ENCODE peak calls at places on chromosomes 13 and 19, in nine cellular contexts. One of them, this sample, is unnamed. For H3K4me1, the result is how much of the 10 kb centered on the place peaks cover.

GRCh38 chr19:45645631-45646344 is 6.6 kb upstream of the EML2 start:
- DNase-seq in CD8-positive, alpha-beta T cell: peak
- DNase-seq in pancreas: peak
- DNase-seq in hepatocyte: peak
- DNase-seq in BE2C: peak
- DNase-seq in fibroblast of lung: peak
- DNase-seq in lower lobe of right lung: peak
- DNase-seq in RWPE2: peak
- DNase-seq in Peyer's patch: peak
- DNase-seq in this sample: peak

GRCh38 chr13:54989418-54989817 is 1960.8 kb downstream of the OLFM4 start:
- DNase-seq in fibroblast of lung: no peak
- DNase-seq in lower lobe of right lung: no peak
- DNase-seq in BE2C: no peak
- DNase-seq in CD8-positive, alpha-beta T cell: no peak
- DNase-seq in RWPE2: no peak
- DNase-seq in pancreas: no peak
- DNase-seq in Peyer's patch: no peak
- DNase-seq in hepatocyte: no peak
- DNase-seq in this sample: no peak

GRCh38 chr19:4354282-4354681 is 10.9 kb downstream of the MPND start:
- DNase-seq in fibroblast of lung: no peak
- DNase-seq in pancreas: no peak
- DNase-seq in hepatocyte: no peak
- DNase-seq in Peyer's patch: no peak
- DNase-seq in RWPE2: no peak
- DNase-seq in lower lobe of right lung: no peak
- DNase-seq in BE2C: no peak
- DNase-seq in CD8-positive, alpha-beta T cell: no peak
- DNase-seq in this sample: no peak

GRCh38 chr19:58544591-58545285 is 874 bp downstream of the TRIM28 start:
- DNase-seq in CD8-positive, alpha-beta T cell: peak
- DNase-seq in Peyer's patch: no peak
- DNase-seq in hepatocyte: peak
- DNase-seq in BE2C: peak
- DNase-seq in pancreas: peak
- DNase-seq in fibroblast of lung: peak
- DNase-seq in lower lobe of right lung: peak
- DNase-seq in RWPE2: no peak
- DNase-seq in this sample: no peak

GRCh38 chr13:51524312-51524711 is 60.0 kb upstream of the WDFY2 start:
- DNase-seq in Peyer's patch: no peak
- DNase-seq in fibroblast of lung: peak
- DNase-seq in BE2C: no peak
- DNase-seq in lower lobe of right lung: no peak
- DNase-seq in pancreas: no peak
- DNase-seq in hepatocyte: peak
- DNase-seq in RWPE2: no peak
- DNase-seq in CD8-positive, alpha-beta T cell: no peak
- DNase-seq in this sample: no peak

GRCh38 chr13:22060187-22060586 is 389.3 kb downstream of the FGF9 start:
- DNase-seq in CD8-positive, alpha-beta T cell: no peak
- DNase-seq in hepatocyte: no peak
- DNase-seq in BE2C: no peak
- DNase-seq in pancreas: no peak
- DNase-seq in Peyer's patch: no peak
- DNase-seq in lower lobe of right lung: no peak
- DNase-seq in RWPE2: no peak
- DNase-seq in fibroblast of lung: no peak
- DNase-seq in this sample: no peak

GRCh38 chr19:49820125-49820524 is 2.0 kb downstream of the MED25 start:
- DNase-seq in pancreas: peak
- DNase-seq in Peyer's patch: no peak
- DNase-seq in hepatocyte: peak
- DNase-seq in CD8-positive, alpha-beta T cell: no peak
- DNase-seq in lower lobe of right lung: no peak
- DNase-seq in BE2C: no peak
- DNase-seq in RWPE2: no peak
- DNase-seq in fibroblast of lung: no peak
- DNase-seq in this sample: no peak

GRCh38 chr13:51523082-51523518 is 61.2 kb upstream of the WDFY2 start:
- DNase-seq in hepatocyte: no peak
- DNase-seq in BE2C: peak
- DNase-seq in fibroblast of lung: peak
- DNase-seq in pancreas: no peak
- DNase-seq in lower lobe of right lung: no peak
- DNase-seq in CD8-positive, alpha-beta T cell: peak
- DNase-seq in RWPE2: no peak
- DNase-seq in Peyer's patch: no peak
- DNase-seq in this sample: peak

GRCh38 chr19:31127132-31127967 is 221.9 kb downstream of the TSHZ3 start:
- DNase-seq in CD8-positive, alpha-beta T cell: no peak
- DNase-seq in Peyer's patch: no peak
- DNase-seq in BE2C: no peak
- DNase-seq in lower lobe of right lung: no peak
- DNase-seq in fibroblast of lung: peak
- DNase-seq in pancreas: no peak
- DNase-seq in RWPE2: no peak
- DNase-seq in hepatocyte: peak
- DNase-seq in this sample: no peak

GRCh38 chr13:76798037-76798436 is 88.2 kb downstream of the KCTD12 start:
- DNase-seq in lower lobe of right lung: peak
- DNase-seq in RWPE2: no peak
- DNase-seq in pancreas: no peak
- DNase-seq in hepatocyte: no peak
- DNase-seq in fibroblast of lung: no peak
- DNase-seq in CD8-positive, alpha-beta T cell: no peak
- DNase-seq in BE2C: no peak
- DNase-seq in Peyer's patch: no peak
- DNase-seq in this sample: peak

GRCh38 chr13:112934075-112934474 is 34.9 kb upstream of the MCF2L start:
- DNase-seq in hepatocyte: no peak
- DNase-seq in fibroblast of lung: no peak
- DNase-seq in BE2C: peak
- DNase-seq in RWPE2: no peak
- DNase-seq in Peyer's patch: no peak
- DNase-seq in lower lobe of right lung: no peak
- DNase-seq in CD8-positive, alpha-beta T cell: no peak
- DNase-seq in pancreas: no peak
- DNase-seq in this sample: no peak

GRCh38 chr13:112930192-112930591 is 38.8 kb upstream of the MCF2L start:
- DNase-seq in Peyer's patch: no peak
- DNase-seq in hepatocyte: no peak
- DNase-seq in CD8-positive, alpha-beta T cell: no peak
- DNase-seq in BE2C: no peak
- DNase-seq in lower lobe of right lung: no peak
- DNase-seq in pancreas: no peak
- DNase-seq in fibroblast of lung: no peak
- DNase-seq in RWPE2: no peak
- DNase-seq in this sample: no peak

GRCh38 chr13:112931028-112931934 is 37.7 kb upstream of the MCF2L start:
- DNase-seq in Peyer's patch: peak
- DNase-seq in lower lobe of right lung: no peak
- DNase-seq in pancreas: no peak
- DNase-seq in CD8-positive, alpha-beta T cell: no peak
- DNase-seq in fibroblast of lung: peak
- DNase-seq in hepatocyte: peak
- DNase-seq in RWPE2: no peak
- DNase-seq in BE2C: peak
- DNase-seq in this sample: no peak

GRCh38 chr13:112932971-112933370 is 36.0 kb upstream of the MCF2L start:
- DNase-seq in lower lobe of right lung: no peak
- DNase-seq in fibroblast of lung: no peak
- DNase-seq in Peyer's patch: no peak
- DNase-seq in BE2C: no peak
- DNase-seq in hepatocyte: no peak
- DNase-seq in CD8-positive, alpha-beta T cell: no peak
- DNase-seq in RWPE2: no peak
- DNase-seq in pancreas: no peak
- DNase-seq in this sample: no peak

GRCh38 chr13:112933649-112934048 is 35.4 kb upstream of the MCF2L start:
- DNase-seq in BE2C: no peak
- DNase-seq in lower lobe of right lung: no peak
- DNase-seq in hepatocyte: no peak
- DNase-seq in fibroblast of lung: no peak
- DNase-seq in pancreas: no peak
- DNase-seq in CD8-positive, alpha-beta T cell: no peak
- DNase-seq in Peyer's patch: no peak
- DNase-seq in RWPE2: no peak
- DNase-seq in this sample: no peak
- H3K4me3 ChIP-seq in BE2C: no peak
- H3K4me3 ChIP-seq in lower lobe of right lung: no peak
- H3K4me3 ChIP-seq in hepatocyte: no peak
- H3K4me3 ChIP-seq in fibroblast of lung: no peak
- H3K4me3 ChIP-seq in pancreas: no peak
- H3K4me3 ChIP-seq in CD8-positive, alpha-beta T cell: no peak
- H3K4me3 ChIP-seq in Peyer's patch: no peak
- H3K4me3 ChIP-seq in RWPE2: no peak
- H3K4me3 ChIP-seq in this sample: no peak

GRCh38 chr19:55392820-55393219 is 7.1 kb downstream of the RPL28 start:
- DNase-seq in CD8-positive, alpha-beta T cell: no peak
- DNase-seq in Peyer's patch: no peak
- DNase-seq in lower lobe of right lung: no peak
- DNase-seq in BE2C: no peak
- DNase-seq in hepatocyte: no peak
- DNase-seq in fibroblast of lung: no peak
- DNase-seq in RWPE2: no peak
- DNase-seq in pancreas: no peak
- DNase-seq in this sample: no peak
- H3K4me1 ChIP-seq in CD8-positive, alpha-beta T cell: under half
- H3K4me1 ChIP-seq in Peyer's patch: under half
- H3K4me1 ChIP-seq in lower lobe of right lung: under half
- H3K4me1 ChIP-seq in BE2C: under half
- H3K4me1 ChIP-seq in hepatocyte: under half
- H3K4me1 ChIP-seq in fibroblast of lung: under half
- H3K4me1 ChIP-seq in RWPE2: under half
- H3K4me1 ChIP-seq in pancreas: under half
- H3K4me1 ChIP-seq in this sample: under half

GRCh38 chr19:40809358-40810086 is 10.5 kb downstream of the EGLN2 start:
- DNase-seq in BE2C: no peak
- DNase-seq in pancreas: no peak
- DNase-seq in fibroblast of lung: no peak
- DNase-seq in RWPE2: no peak
- DNase-seq in CD8-positive, alpha-beta T cell: no peak
- DNase-seq in lower lobe of right lung: no peak
- DNase-seq in Peyer's patch: no peak
- DNase-seq in hepatocyte: no peak
- DNase-seq in this sample: no peak
- H3K4me3 ChIP-seq in BE2C: no peak
- H3K4me3 ChIP-seq in pancreas: no peak
- H3K4me3 ChIP-seq in fibroblast of lung: no peak
- H3K4me3 ChIP-seq in RWPE2: no peak
- H3K4me3 ChIP-seq in CD8-positive, alpha-beta T cell: no peak
- H3K4me3 ChIP-seq in lower lobe of right lung: peak
- H3K4me3 ChIP-seq in Peyer's patch: no peak
- H3K4me3 ChIP-seq in hepatocyte: no peak
- H3K4me3 ChIP-seq in this sample: peak

GRCh38 chr19:18270304-18270703 is 3.9 kb downstream of the IQCN start:
- DNase-seq in pancreas: no peak
- DNase-seq in fibroblast of lung: no peak
- DNase-seq in BE2C: no peak
- DNase-seq in hepatocyte: no peak
- DNase-seq in lower lobe of right lung: no peak
- DNase-seq in Peyer's patch: no peak
- DNase-seq in CD8-positive, alpha-beta T cell: no peak
- DNase-seq in RWPE2: no peak
- DNase-seq in this sample: no peak

GRCh38 chr19:18274303-18274775 is at the start of gene IQCN:
- DNase-seq in pancreas: peak
- DNase-seq in CD8-positive, alpha-beta T cell: peak
- DNase-seq in lower lobe of right lung: no peak
- DNase-seq in BE2C: no peak
- DNase-seq in fibroblast of lung: peak
- DNase-seq in hepatocyte: peak
- DNase-seq in RWPE2: no peak
- DNase-seq in Peyer's patch: peak
- DNase-seq in this sample: no peak

GRCh38 chr19:18274776-18275356 is 614 bp upstream of the IQCN start:
- DNase-seq in lower lobe of right lung: peak
- DNase-seq in BE2C: peak
- DNase-seq in pancreas: peak
- DNase-seq in RWPE2: no peak
- DNase-seq in Peyer's patch: peak
- DNase-seq in CD8-positive, alpha-beta T cell: no peak
- DNase-seq in hepatocyte: peak
- DNase-seq in fibroblast of lung: peak
- DNase-seq in this sample: peak

GRCh38 chr19:18271433-18271841 is 2.8 kb downstream of the IQCN start:
- DNase-seq in fibroblast of lung: no peak
- DNase-seq in hepatocyte: no peak
- DNase-seq in RWPE2: no peak
- DNase-seq in BE2C: no peak
- DNase-seq in CD8-positive, alpha-beta T cell: no peak
- DNase-seq in lower lobe of right lung: no peak
- DNase-seq in Peyer's patch: no peak
- DNase-seq in pancreas: no peak
- DNase-seq in this sample: no peak

DNA sequence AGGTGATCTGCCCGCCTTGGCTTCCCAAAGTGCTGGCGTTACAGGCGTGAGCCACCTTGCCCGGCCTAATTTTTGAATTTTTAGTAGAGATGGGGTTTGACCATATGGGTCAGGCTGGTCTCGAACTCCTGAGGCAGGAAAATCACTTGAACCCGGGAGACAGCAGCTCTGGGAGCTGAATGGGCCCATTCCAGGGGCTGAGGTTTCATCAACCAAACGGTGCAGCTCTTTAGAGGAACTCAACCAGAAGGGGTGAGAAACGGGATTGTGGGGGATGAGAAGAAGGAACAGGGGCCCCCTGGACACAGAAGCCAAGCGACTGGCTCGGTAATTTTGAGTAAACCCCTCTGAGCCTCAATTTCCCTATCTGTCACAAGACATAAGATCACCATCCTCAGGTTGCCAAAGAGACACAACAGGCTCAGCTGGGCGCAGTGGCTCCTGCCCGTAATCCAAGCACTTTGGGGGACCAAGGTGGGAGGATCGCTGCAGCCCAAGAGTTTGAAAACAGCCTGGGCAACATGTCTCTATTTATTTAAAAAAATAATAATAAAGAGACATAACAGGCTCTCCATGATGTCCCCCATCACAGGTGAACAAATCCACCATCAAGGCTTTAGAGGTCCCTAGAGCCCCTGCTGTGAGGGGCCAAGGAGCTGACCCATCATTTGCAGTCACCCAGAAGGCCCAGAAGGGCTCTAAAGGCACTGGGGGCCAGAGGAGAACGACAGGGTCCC is 518 bp downstream of the IQCN start:
- DNase-seq in fibroblast of lung: no peak
- DNase-seq in CD8-positive, alpha-beta T cell: no peak
- DNase-seq in hepatocyte: no peak
- DNase-seq in lower lobe of right lung: no peak
- DNase-seq in RWPE2: no peak
- DNase-seq in BE2C: no peak
- DNase-seq in Peyer's patch: no peak
- DNase-seq in pancreas: no peak
- DNase-seq in this sample: no peak
- H3K4me1 ChIP-seq in fibroblast of lung: under half
- H3K4me1 ChIP-seq in CD8-positive, alpha-beta T cell: under half
- H3K4me1 ChIP-seq in hepatocyte: under half
- H3K4me1 ChIP-seq in lower lobe of right lung: under half
- H3K4me1 ChIP-seq in RWPE2: under half
- H3K4me1 ChIP-seq in BE2C: under half
- H3K4me1 ChIP-seq in Peyer's patch: half or more
- H3K4me1 ChIP-seq in pancreas: under half
- H3K4me1 ChIP-seq in this sample: under half

GRCh38 chr19:51065221-51065960 is 499 bp upstream of the KLK13 start:
- DNase-seq in hepatocyte: no peak
- DNase-seq in pancreas: no peak
- DNase-seq in CD8-positive, alpha-beta T cell: no peak
- DNase-seq in Peyer's patch: no peak
- DNase-seq in RWPE2: no peak
- DNase-seq in BE2C: no peak
- DNase-seq in fibroblast of lung: no peak
- DNase-seq in lower lobe of right lung: no peak
- DNase-seq in this sample: no peak
- H3K4me3 ChIP-seq in hepatocyte: peak
- H3K4me3 ChIP-seq in pancreas: no peak
- H3K4me3 ChIP-seq in CD8-positive, alpha-beta T cell: peak
- H3K4me3 ChIP-seq in Peyer's patch: no peak
- H3K4me3 ChIP-seq in RWPE2: no peak
- H3K4me3 ChIP-seq in BE2C: no peak
- H3K4me3 ChIP-seq in fibroblast of lung: no peak
- H3K4me3 ChIP-seq in lower lobe of right lung: peak
- H3K4me3 ChIP-seq in this sample: peak

This sample was measured in left lung.